ENCODE peak calls at places on chromosomes 13 and 19, in four cellular contexts. X, G, W and M are unnamed samples.

GRCh38 chr13:71290963-71291937 is 575.8 kb downstream of the DACH1 start:
- DNase-seq in G (no peak), X (no peak), W (peak; percentile 11), M (no peak)

GRCh38 chr13:30158774-30159445 is 148.4 kb downstream of the KATNAL1 start:
- DNase-seq in W (peak; percentile 53), X (no peak), G (no peak), M (peak; percentile 6)

GRCh38 chr19:48696353-48697010 is 711 bp downstream of the FUT2 start:
- DNase-seq in G (peak; percentile 46), X (no peak), W (peak; percentile 52), M (no peak)

GRCh38 chr13:23467048-23467931 is 33.8 kb upstream of the SACS start:
- DNase-seq in X (no peak), W (no peak), G (no peak), M (no peak)

GRCh38 chr13:50990050-50990449 is 80.5 kb downstream of the RNASEH2B start:
- DNase-seq in X (no peak), W (no peak), G (no peak), M (no peak)

GRCh38 chr19:1016647-1017114 is 4.2 kb downstream of the TMEM259 start:
- DNase-seq in X (peak; percentile 16), W (no peak), G (peak; percentile 52), M (no peak)

GRCh38 chr19:58325623-58326022 is 1.2 kb upstream of the ZSCAN22 start:
- DNase-seq in X (no peak), G (no peak), W (no peak), M (no peak)

GRCh38 chr13:111291908-111292307 is 28.5 kb upstream of the TEX29 start:
- DNase-seq in X (no peak), G (no peak), W (no peak), M (no peak)

GRCh38 chr19:1130801-1131717 is 27.3 kb downstream of the GPX4 start:
- DNase-seq in G (no peak), W (no peak), X (no peak), M (no peak)

GRCh38 chr13:40445557-40445990 is 220.9 kb downstream of the FOXO1 start:
- DNase-seq in G (peak; percentile 19), W (no peak), X (peak; percentile 42), M (peak; percentile 88)

GRCh38 chr13:33490461-33491327 is 205.1 kb upstream of the STARD13 start:
- DNase-seq in W (peak; percentile 79), G (no peak), X (no peak), M (no peak)

GRCh38 chr13:76856141-76856571 is 30.0 kb downstream of the KCTD12 start:
- DNase-seq in W (peak; percentile 17), X (no peak), G (no peak), M (peak; percentile 48)

GRCh38 chr19:2923510-2923909 is 21.3 kb downstream of the ZNF77 start:
- DNase-seq in X (no peak), W (no peak), G (no peak), M (peak; percentile 50)

GRCh38 chr19:54211214-54211613 is 10.6 kb downstream of the RPS9 start:
- DNase-seq in G (no peak), W (no peak), X (no peak), M (no peak)

GRCh38 chr19:20365146-20365545 is 198.1 kb downstream of the ZNF486 start:
- DNase-seq in G (no peak), X (no peak), W (no peak), M (no peak)

GRCh38 chr19:39335168-39335567 is 675 bp downstream of the GMFG start:
- DNase-seq in X (no peak), W (no peak), G (no peak), M (no peak)

GRCh38 chr19:18440421-18440877 is 2.5 kb upstream of the ISYNA1 start:
- DNase-seq in W (peak; percentile 65), X (peak; percentile 27), G (no peak), M (no peak)

GRCh38 chr19:13150919-13151604 is 851 bp downstream of the IER2 start:
- DNase-seq in W (peak; percentile 49), X (peak; percentile 47), G (peak; percentile 45), M (no peak)

GRCh38 chr13:71935166-71935840 is 68.3 kb upstream of the DACH1 start:
- DNase-seq in X (no peak), G (no peak), W (no peak), M (no peak)

GRCh38 chr19:51127032-51127431 is 2.3 kb downstream of the SIGLEC9 start:
- DNase-seq in W (no peak), G (no peak), X (no peak), M (no peak)

GRCh38 chr19:29609636-29610035 is 3.6 kb downstream of the POP4 start:
- DNase-seq in X (no peak), G (no peak), W (no peak), M (no peak)

GRCh38 chr13:98890186-98890585 is 87.7 kb downstream of the DOCK9 start:
- DNase-seq in W (no peak), G (no peak), X (no peak), M (peak; percentile 72)

GRCh38 chr13:85828094-85828684 is 29.0 kb upstream of the SLITRK6 start:
- DNase-seq in X (no peak), W (peak; percentile 30), G (no peak), M (peak; percentile 6)
- TF ChIP-seq CTCF in X (peak; percentile 69), W (peak; percentile 75), G (peak; percentile 35), M (peak; percentile 75)

GRCh38 chr19:47331490-47331889 is 485 bp upstream of the C5AR2 start:
- DNase-seq in G (no peak), W (no peak), X (no peak), M (no peak)
- H3K27ac ChIP-seq in G (no peak overlapping the region), W (no peak overlapping the region), X (peak overlapping the region; percentile 5), M (peak overlapping the region; percentile 57)

GRCh38 chr19:27720155-27720554 is 1492.8 kb downstream of the UQCRFS1 start:
- DNase-seq in W (no peak), X (no peak), G (no peak), M (no peak)

GRCh38 chr19:27716922-27717321 is 1496.0 kb downstream of the UQCRFS1 start:
- DNase-seq in X (no peak), W (no peak), G (no peak), M (no peak)

GRCh38 chr19:27717825-27718224 is 1495.1 kb downstream of the UQCRFS1 start:
- DNase-seq in W (no peak), X (no peak), G (no peak), M (no peak)

GRCh38 chr19:27718262-27718661 is 1494.7 kb downstream of the UQCRFS1 start:
- DNase-seq in W (no peak), G (no peak), X (no peak), M (no peak)

DNA sequence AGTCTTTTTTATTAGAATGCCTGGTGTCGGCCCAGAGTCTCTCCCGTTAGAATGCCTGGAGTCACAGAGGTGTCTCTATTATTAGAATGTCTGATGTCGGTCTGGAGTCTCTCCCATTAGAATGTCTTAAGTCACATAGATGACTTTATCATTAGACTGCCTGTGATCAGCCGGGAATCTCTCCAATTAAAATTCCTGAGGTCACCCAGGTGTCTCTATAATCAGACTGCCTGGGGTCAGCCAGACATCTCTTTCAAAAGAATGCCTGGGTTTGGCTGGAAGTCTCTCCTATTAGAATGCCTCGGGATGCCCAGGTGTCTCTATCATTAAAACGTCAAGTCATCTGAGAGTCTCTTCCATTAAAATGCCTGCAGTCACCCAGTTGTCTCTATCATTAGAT is 1493.9 kb downstream of the UQCRFS1 start:
- DNase-seq in W (no peak), X (no peak), G (no peak), M (no peak)
- TF ChIP-seq CTCF in W (no peak), X (no peak), G (no peak), M (no peak)

GRCh38 chr19:10078329-10078728 is 7.8 kb upstream of the SHFL start:
- DNase-seq in W (no peak), X (no peak), G (no peak), M (no peak)
- H3K27ac ChIP-seq in W (no peak overlapping the region), X (no peak overlapping the region), G (no peak overlapping the region), M (no peak overlapping the region)

GRCh38 chr13:44048326-44048725 is 168.6 kb downstream of the LACC1 start:
- DNase-seq in X (no peak), G (no peak), W (peak; percentile 49), M (no peak)
- TF ChIP-seq CTCF in X (peak; percentile 39), G (no peak), W (peak; percentile 57), M (no peak)

GRCh38 chr19:33090179-33090578 is 9.2 kb downstream of the GPATCH1 start:
- DNase-seq in W (no peak), X (no peak), G (no peak), M (no peak)
- H3K27ac ChIP-seq in W (no peak overlapping the region), X (no peak overlapping the region), G (no peak overlapping the region), M (no peak overlapping the region)

GRCh38 chr19:46017095-46017429 is 5.8 kb downstream of the PGLYRP1 start:
- DNase-seq in W (no peak), G (no peak), X (no peak), M (no peak)

GRCh38 chr19:46014534-46014933 is 8.3 kb downstream of the PGLYRP1 start:
- DNase-seq in W (no peak), X (no peak), G (no peak), M (no peak)

GRCh38 chr19:46015961-46016425 is 6.9 kb downstream of the PGLYRP1 start:
- DNase-seq in W (peak; percentile 35), X (no peak), G (no peak), M (no peak)

GRCh38 chr19:46016426-46017094 is 6.3 kb downstream of the PGLYRP1 start:
- DNase-seq in W (peak; percentile 83), G (peak; percentile 85), X (peak; percentile 83), M (peak; percentile 77)

GRCh38 chr19:46015080-46015960 is 7.5 kb downstream of the PGLYRP1 start:
- DNase-seq in G (peak; percentile 90), X (peak; percentile 45), W (peak; percentile 74), M (peak; percentile 82)
- TF ChIP-seq CTCF in G (no peak), X (no peak), W (no peak), M (no peak)